ENCODE peak calls at places on chromosomes 16 and 17, in nine cellular contexts. A, P, Q, F, S, H, V, Z and B are unnamed samples. For H3K27me3, the result is how much of the 10 kb centered on the place peaks cover.

GRCh38 chr17:19364699-19365498 is 2.4 kb upstream of the B9D1 start:
- DNase-seq in A (peak), P (no peak), Q (no peak), F (peak), S (no peak), H (no peak), V (no peak), Z (no peak), B (peak)

GRCh38 chr16:30602595-30603277 is 7.5 kb downstream of the ZNF689 start:
- DNase-seq in A (no peak), P (no peak), Q (no peak), F (no peak), S (no peak), H (no peak), V (no peak), Z (no peak), B (no peak)

GRCh38 chr17:73265646-73266640 is 4.3 kb upstream of the CPSF4L start:
- DNase-seq in A (peak), P (no peak), Q (no peak), F (no peak), S (no peak), H (no peak), V (no peak), Z (no peak), B (no peak)

GRCh38 chr17:48052956-48053757 is 5.0 kb downstream of the NFE2L1 start:
- DNase-seq in A (peak), P (peak), Q (no peak), F (peak), S (peak), H (peak), V (no peak), Z (peak), B (peak)

GRCh38 chr16:87815567-87815966 is 49.8 kb upstream of the KLHDC4 start:
- DNase-seq in A (no peak), P (no peak), Q (no peak), F (no peak), S (no peak), H (no peak), V (no peak), Z (peak), B (no peak)

GRCh38 chr17:82095777-82096708 is 2.0 kb downstream of the FASN start:
- DNase-seq in A (no peak), P (no peak), Q (no peak), F (peak), S (no peak), H (no peak), V (no peak), Z (no peak), B (no peak)

GRCh38 chr17:21058098-21058893 is 15.5 kb upstream of the USP22 start:
- DNase-seq in A (no peak), P (no peak), Q (peak), F (no peak), S (no peak), H (peak), V (peak), Z (no peak), B (no peak)

GRCh38 chr16:72844225-72844920 is 203.6 kb downstream of the ZFHX3 start:
- DNase-seq in A (no peak), P (no peak), Q (no peak), F (no peak), S (no peak), H (no peak), V (no peak), Z (no peak), B (no peak)

GRCh38 chr16:3007059-3007956 is 5.4 kb upstream of the CLDN9 start:
- DNase-seq in A (no peak), P (no peak), Q (peak), F (peak), S (peak), H (peak), V (no peak), Z (no peak), B (no peak)

GRCh38 chr16:11272921-11273720 is at the start of gene PRM3:
- DNase-seq in A (no peak), P (no peak), Q (no peak), F (no peak), S (no peak), H (no peak), V (no peak), Z (no peak), B (no peak)
- H3K27me3 ChIP-seq in A (under half), P (under half), Q (under half), F (under half), S (under half), H (under half), V (under half), Z (under half), B (under half)

GRCh38 chr17:69948406-69948805 is 126.6 kb upstream of the KCNJ16 start:
- DNase-seq in A (no peak), P (no peak), Q (no peak), F (no peak), S (no peak), H (no peak), V (no peak), Z (no peak), B (no peak)
- H3K27me3 ChIP-seq in A (under half), P (under half), Q (under half), F (under half), S (under half), H (under half), V (under half), Z (under half), B (under half)

GRCh38 chr17:79478051-79478461 is 132.8 kb downstream of the RBFOX3 start:
- DNase-seq in A (no peak), P (no peak), Q (no peak), F (no peak), S (no peak), H (no peak), V (no peak), Z (no peak), B (no peak)
- H3K27me3 ChIP-seq in A (under half), P (half or more), Q (under half), F (under half), S (under half), H (under half), V (under half), Z (under half), B (under half)

GRCh38 chr17:50627386-50627781 is 7.3 kb upstream of the ABCC3 start:
- DNase-seq in A (no peak), P (no peak), Q (no peak), F (no peak), S (no peak), H (no peak), V (no peak), Z (no peak), B (no peak)

GRCh38 chr17:50626037-50626574 is 8.6 kb upstream of the ABCC3 start:
- DNase-seq in A (peak), P (peak), Q (peak), F (peak), S (peak), H (peak), V (peak), Z (peak), B (peak)

GRCh38 chr17:50625032-50625871 is 9.4 kb upstream of the ABCC3 start:
- DNase-seq in A (no peak), P (no peak), Q (no peak), F (no peak), S (no peak), H (no peak), V (no peak), Z (no peak), B (no peak)

GRCh38 chr17:50621562-50621961 is 13.1 kb upstream of the ABCC3 start:
- DNase-seq in A (no peak), P (no peak), Q (no peak), F (no peak), S (no peak), H (no peak), V (no peak), Z (no peak), B (no peak)

DNA sequence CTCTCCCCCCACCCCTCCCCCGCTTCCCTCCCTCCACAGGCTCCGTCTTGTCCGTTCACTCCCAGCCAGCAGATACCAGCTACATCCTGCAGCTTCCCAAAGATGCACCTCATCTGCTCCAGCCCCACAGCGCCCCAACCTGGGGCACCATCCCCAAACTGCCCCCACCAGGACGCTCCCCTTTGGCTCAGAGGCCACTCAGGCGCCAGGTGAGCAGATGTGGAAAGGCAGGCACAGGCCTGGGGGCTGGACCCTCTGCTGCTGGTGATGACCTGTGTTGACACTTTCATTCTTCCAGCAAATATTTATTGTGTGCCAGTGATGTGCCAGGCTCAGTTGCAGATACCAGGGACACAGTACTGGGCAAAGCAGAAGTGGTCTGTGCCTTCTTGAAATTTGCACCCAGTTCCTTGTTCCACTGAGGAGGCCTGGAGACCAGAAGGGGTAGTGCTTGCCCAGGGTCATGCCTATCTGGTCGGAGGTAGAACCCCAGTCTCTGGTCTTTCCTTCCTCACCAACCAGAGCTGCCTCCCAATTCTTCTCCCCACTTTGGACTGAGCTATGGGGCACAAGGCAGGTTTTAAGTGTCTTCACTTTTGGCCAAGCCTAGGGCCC is 10.3 kb upstream of the ABCC3 start:
- DNase-seq in A (no peak), P (no peak), Q (no peak), F (no peak), S (no peak), H (no peak), V (no peak), Z (no peak), B (no peak)
- H3K27me3 ChIP-seq in A (under half), P (under half), Q (under half), F (under half), S (under half), H (under half), V (under half), Z (under half), B (under half)

DNA sequence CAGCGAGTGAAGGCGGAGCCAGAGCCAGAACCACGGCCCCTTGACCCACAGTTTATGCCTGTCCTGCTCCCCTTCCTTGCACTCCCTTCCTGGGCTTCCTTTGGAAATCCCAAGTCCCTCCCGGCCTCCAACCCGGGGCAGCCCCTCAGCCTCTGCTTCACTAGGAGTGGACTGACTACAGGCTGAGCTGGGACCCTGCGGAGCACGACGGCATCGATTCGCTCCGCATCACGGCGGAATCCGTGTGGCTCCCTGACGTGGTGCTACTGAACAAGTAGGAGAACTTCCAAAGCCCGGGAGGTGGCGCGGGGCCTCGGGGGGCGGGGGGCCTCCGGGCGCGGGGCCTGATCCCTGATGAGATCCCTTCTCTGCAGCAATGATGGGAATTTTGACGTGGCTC is 1.8 kb downstream of the CHRNB1 start:
- DNase-seq in A (no peak), P (no peak), Q (peak), F (no peak), S (peak), H (no peak), V (no peak), Z (no peak), B (no peak)
- H3K27me3 ChIP-seq in A (under half), P (under half), Q (under half), F (under half), S (under half), H (under half), V (under half), Z (under half), B (under half)

GRCh38 chr17:79368521-79368920 is 242.3 kb downstream of the RBFOX3 start:
- DNase-seq in A (no peak), P (no peak), Q (no peak), F (no peak), S (no peak), H (no peak), V (no peak), Z (no peak), B (no peak)
- H3K27me3 ChIP-seq in A (under half), P (half or more), Q (under half), F (under half), S (under half), H (under half), V (under half), Z (under half), B (under half)

GRCh38 chr16:56652600-56652999 is 914 bp downstream of the MT1B start:
- DNase-seq in A (no peak), P (no peak), Q (no peak), F (no peak), S (no peak), H (no peak), V (no peak), Z (no peak), B (no peak)
- H3K27me3 ChIP-seq in A (under half), P (under half), Q (under half), F (under half), S (half or more), H (under half), V (under half), Z (under half), B (under half)

DNA sequence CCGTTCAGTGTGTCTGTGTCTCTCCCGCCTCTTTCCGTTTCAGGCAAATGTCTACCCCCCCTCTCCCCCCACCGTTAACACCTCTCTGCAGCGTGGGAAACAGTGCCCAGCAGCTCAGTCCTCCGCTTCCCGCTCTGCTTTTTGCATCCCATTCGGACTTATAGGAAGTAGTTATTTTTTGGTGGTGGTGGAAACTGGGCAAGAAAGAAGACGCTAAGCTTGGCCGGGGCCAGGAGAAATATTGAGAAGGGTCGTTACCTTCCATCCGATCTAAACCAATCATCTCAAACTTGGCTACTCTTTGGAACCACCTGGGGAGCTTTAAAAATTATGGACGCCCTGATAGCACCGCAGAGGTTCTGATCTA is 504 bp upstream of the HLF start:
- DNase-seq in A (no peak), P (no peak), Q (no peak), F (peak), S (peak), H (no peak), V (no peak), Z (no peak), B (no peak)
- H3K27me3 ChIP-seq in A (under half), P (under half), Q (under half), F (under half), S (half or more), H (half or more), V (under half), Z (under half), B (under half)

GRCh38 chr17:78438694-78439325 is 60.4 kb downstream of the PGS1 start:
- DNase-seq in A (no peak), P (no peak), Q (no peak), F (no peak), S (peak), H (no peak), V (no peak), Z (no peak), B (no peak)
- H3K27me3 ChIP-seq in A (under half), P (under half), Q (under half), F (under half), S (under half), H (under half), V (under half), Z (under half), B (under half)